ENCODE peak calls at places on chromosomes 12 and 14, in six cellular contexts. One of them, this sample, is unnamed. For H3K9me3 and H3K36me3, the result is how much of the 10 kb centered on the place peaks cover.

GRCh38 chr12:70418101-70418500 is 52.0 kb downstream of the KCNMB4 start:
- DNase-seq in lung: no peak
- DNase-seq in cardiac muscle cell: peak
- DNase-seq in Caco-2: no peak
- DNase-seq in hepatocyte: no peak
- DNase-seq in CD8-positive, alpha-beta memory T cell: no peak
- DNase-seq in this sample: no peak

GRCh38 chr14:104172880-104173279 is 34.5 kb downstream of the KIF26A start:
- DNase-seq in lung: no peak
- DNase-seq in cardiac muscle cell: no peak
- DNase-seq in Caco-2: no peak
- DNase-seq in hepatocyte: no peak
- DNase-seq in CD8-positive, alpha-beta memory T cell: no peak
- DNase-seq in this sample: no peak

GRCh38 chr12:54216580-54217308 is 28.0 kb upstream of the SMUG1 start:
- DNase-seq in lung: peak
- DNase-seq in cardiac muscle cell: peak
- DNase-seq in Caco-2: peak
- DNase-seq in hepatocyte: peak
- DNase-seq in CD8-positive, alpha-beta memory T cell: peak
- DNase-seq in this sample: peak

GRCh38 chr14:49868720-49869114 is 16.1 kb upstream of the NEMF start:
- DNase-seq in lung: no peak
- DNase-seq in cardiac muscle cell: no peak
- DNase-seq in Caco-2: no peak
- DNase-seq in hepatocyte: no peak
- DNase-seq in CD8-positive, alpha-beta memory T cell: no peak
- DNase-seq in this sample: no peak

GRCh38 chr14:80266930-80267329 is 55.6 kb upstream of the DIO2 start:
- DNase-seq in lung: no peak
- DNase-seq in cardiac muscle cell: no peak
- DNase-seq in Caco-2: no peak
- DNase-seq in hepatocyte: no peak
- DNase-seq in CD8-positive, alpha-beta memory T cell: no peak
- DNase-seq in this sample: no peak

GRCh38 chr12:47850153-47851084 is 30.7 kb upstream of the HDAC7 start:
- DNase-seq in lung: no peak
- DNase-seq in cardiac muscle cell: no peak
- DNase-seq in Caco-2: peak
- DNase-seq in hepatocyte: no peak
- DNase-seq in CD8-positive, alpha-beta memory T cell: no peak
- DNase-seq in this sample: no peak

GRCh38 chr14:37090026-37090425 is 82.4 kb downstream of the SLC25A21 start:
- DNase-seq in lung: no peak
- DNase-seq in cardiac muscle cell: no peak
- DNase-seq in Caco-2: no peak
- DNase-seq in hepatocyte: no peak
- DNase-seq in CD8-positive, alpha-beta memory T cell: no peak
- DNase-seq in this sample: no peak

GRCh38 chr14:100904307-100905019 is 941 bp upstream of the RTL1 start:
- DNase-seq in lung: peak
- DNase-seq in cardiac muscle cell: no peak
- DNase-seq in Caco-2: peak
- DNase-seq in hepatocyte: peak
- DNase-seq in CD8-positive, alpha-beta memory T cell: no peak
- DNase-seq in this sample: peak

GRCh38 chr14:69012251-69012953 is 33.3 kb upstream of the ACTN1 start:
- DNase-seq in lung: no peak
- DNase-seq in cardiac muscle cell: peak
- DNase-seq in Caco-2: no peak
- DNase-seq in hepatocyte: no peak
- DNase-seq in CD8-positive, alpha-beta memory T cell: no peak
- DNase-seq in this sample: no peak

GRCh38 chr14:32611752-32612151 is 282.7 kb downstream of the AKAP6 start:
- DNase-seq in lung: no peak
- DNase-seq in cardiac muscle cell: peak
- DNase-seq in Caco-2: no peak
- DNase-seq in hepatocyte: no peak
- DNase-seq in CD8-positive, alpha-beta memory T cell: no peak
- DNase-seq in this sample: no peak

GRCh38 chr12:21773263-21773741 is 1.2 kb downstream of the KCNJ8 start:
- DNase-seq in lung: peak
- DNase-seq in cardiac muscle cell: peak
- DNase-seq in Caco-2: peak
- DNase-seq in hepatocyte: peak
- DNase-seq in CD8-positive, alpha-beta memory T cell: no peak
- DNase-seq in this sample: peak

GRCh38 chr12:29073631-29074239 is 75.3 kb upstream of the FAR2 start:
- DNase-seq in lung: no peak
- DNase-seq in cardiac muscle cell: peak
- DNase-seq in Caco-2: peak
- DNase-seq in hepatocyte: peak
- DNase-seq in CD8-positive, alpha-beta memory T cell: no peak
- DNase-seq in this sample: peak

GRCh38 chr12:70646850-70647249 is 9.6 kb upstream of the PTPRB start:
- DNase-seq in lung: no peak
- DNase-seq in cardiac muscle cell: peak
- DNase-seq in Caco-2: no peak
- DNase-seq in hepatocyte: no peak
- DNase-seq in CD8-positive, alpha-beta memory T cell: no peak
- DNase-seq in this sample: no peak

GRCh38 chr12:52165096-52165855 is 26.5 kb downstream of the KRT80 start:
- DNase-seq in lung: no peak
- DNase-seq in cardiac muscle cell: no peak
- DNase-seq in Caco-2: no peak
- DNase-seq in hepatocyte: no peak
- DNase-seq in CD8-positive, alpha-beta memory T cell: no peak
- DNase-seq in this sample: no peak

GRCh38 chr12:78928200-78929074 is 63.9 kb downstream of the SYT1 start:
- DNase-seq in lung: no peak
- DNase-seq in cardiac muscle cell: peak
- DNase-seq in Caco-2: no peak
- DNase-seq in hepatocyte: no peak
- DNase-seq in CD8-positive, alpha-beta memory T cell: no peak
- DNase-seq in this sample: no peak

GRCh38 chr12:125346361-125346760 is 281.1 kb downstream of the AACS start:
- DNase-seq in lung: no peak
- DNase-seq in cardiac muscle cell: no peak
- DNase-seq in Caco-2: no peak
- DNase-seq in hepatocyte: no peak
- DNase-seq in CD8-positive, alpha-beta memory T cell: no peak
- DNase-seq in this sample: no peak

GRCh38 chr14:80216818-80217217 is 5.5 kb upstream of the DIO2 start:
- DNase-seq in lung: no peak
- DNase-seq in cardiac muscle cell: no peak
- DNase-seq in Caco-2: no peak
- DNase-seq in hepatocyte: no peak
- DNase-seq in CD8-positive, alpha-beta memory T cell: no peak
- DNase-seq in this sample: no peak

GRCh38 chr12:111102062-111102735 is 181.8 kb upstream of the MYL2 start:
- DNase-seq in lung: no peak
- DNase-seq in cardiac muscle cell: no peak
- DNase-seq in Caco-2: no peak
- DNase-seq in hepatocyte: no peak
- DNase-seq in CD8-positive, alpha-beta memory T cell: no peak
- DNase-seq in this sample: no peak

GRCh38 chr14:73700325-73700724 is 13.9 kb downstream of the PNMA1 start:
- DNase-seq in lung: no peak
- DNase-seq in cardiac muscle cell: no peak
- DNase-seq in Caco-2: no peak
- DNase-seq in hepatocyte: no peak
- DNase-seq in CD8-positive, alpha-beta memory T cell: no peak
- DNase-seq in this sample: no peak

GRCh38 chr14:95313707-95314106 is 6.0 kb downstream of the CLMN start:
- DNase-seq in lung: peak
- DNase-seq in cardiac muscle cell: peak
- DNase-seq in Caco-2: peak
- DNase-seq in hepatocyte: peak
- DNase-seq in CD8-positive, alpha-beta memory T cell: no peak
- DNase-seq in this sample: peak

GRCh38 chr14:95311752-95312151 is 8.0 kb downstream of the CLMN start:
- DNase-seq in lung: no peak
- DNase-seq in cardiac muscle cell: peak
- DNase-seq in Caco-2: no peak
- DNase-seq in hepatocyte: no peak
- DNase-seq in CD8-positive, alpha-beta memory T cell: no peak
- DNase-seq in this sample: no peak

GRCh38 chr14:95315156-95315555 is 4.6 kb downstream of the CLMN start:
- DNase-seq in lung: no peak
- DNase-seq in cardiac muscle cell: no peak
- DNase-seq in Caco-2: no peak
- DNase-seq in hepatocyte: no peak
- DNase-seq in CD8-positive, alpha-beta memory T cell: no peak
- DNase-seq in this sample: no peak

GRCh38 chr14:95314609-95315008 is 5.1 kb downstream of the CLMN start:
- DNase-seq in lung: no peak
- DNase-seq in cardiac muscle cell: peak
- DNase-seq in Caco-2: no peak
- DNase-seq in hepatocyte: peak
- DNase-seq in CD8-positive, alpha-beta memory T cell: no peak
- DNase-seq in this sample: peak

GRCh38 chr14:95313246-95313645 is 6.5 kb downstream of the CLMN start:
- DNase-seq in lung: no peak
- DNase-seq in cardiac muscle cell: no peak
- DNase-seq in Caco-2: no peak
- DNase-seq in hepatocyte: no peak
- DNase-seq in CD8-positive, alpha-beta memory T cell: no peak
- DNase-seq in this sample: no peak
- H3K4me3 ChIP-seq in lung: no peak
- H3K4me3 ChIP-seq in cardiac muscle cell: no peak
- H3K4me3 ChIP-seq in Caco-2: no peak
- H3K4me3 ChIP-seq in hepatocyte: no peak
- H3K4me3 ChIP-seq in CD8-positive, alpha-beta memory T cell: no peak
- H3K4me3 ChIP-seq in this sample: no peak

GRCh38 chr12:132953163-132953425 is 3.0 kb downstream of the ZNF605 start:
- DNase-seq in lung: no peak
- DNase-seq in cardiac muscle cell: no peak
- DNase-seq in Caco-2: no peak
- DNase-seq in hepatocyte: no peak
- DNase-seq in CD8-positive, alpha-beta memory T cell: no peak
- DNase-seq in this sample: no peak

GRCh38 chr12:132953771-132954170 is 2.3 kb downstream of the ZNF605 start:
- DNase-seq in lung: no peak
- DNase-seq in cardiac muscle cell: no peak
- DNase-seq in Caco-2: no peak
- DNase-seq in hepatocyte: no peak
- DNase-seq in CD8-positive, alpha-beta memory T cell: no peak
- DNase-seq in this sample: no peak

GRCh38 chr12:132954471-132955048 is 1.5 kb downstream of the ZNF605 start:
- DNase-seq in lung: no peak
- DNase-seq in cardiac muscle cell: no peak
- DNase-seq in Caco-2: no peak
- DNase-seq in hepatocyte: no peak
- DNase-seq in CD8-positive, alpha-beta memory T cell: no peak
- DNase-seq in this sample: no peak

GRCh38 chr12:132955094-132955932 is 793 bp downstream of the ZNF605 start:
- DNase-seq in lung: peak
- DNase-seq in cardiac muscle cell: peak
- DNase-seq in Caco-2: no peak
- DNase-seq in hepatocyte: peak
- DNase-seq in CD8-positive, alpha-beta memory T cell: no peak
- DNase-seq in this sample: peak

DNA sequence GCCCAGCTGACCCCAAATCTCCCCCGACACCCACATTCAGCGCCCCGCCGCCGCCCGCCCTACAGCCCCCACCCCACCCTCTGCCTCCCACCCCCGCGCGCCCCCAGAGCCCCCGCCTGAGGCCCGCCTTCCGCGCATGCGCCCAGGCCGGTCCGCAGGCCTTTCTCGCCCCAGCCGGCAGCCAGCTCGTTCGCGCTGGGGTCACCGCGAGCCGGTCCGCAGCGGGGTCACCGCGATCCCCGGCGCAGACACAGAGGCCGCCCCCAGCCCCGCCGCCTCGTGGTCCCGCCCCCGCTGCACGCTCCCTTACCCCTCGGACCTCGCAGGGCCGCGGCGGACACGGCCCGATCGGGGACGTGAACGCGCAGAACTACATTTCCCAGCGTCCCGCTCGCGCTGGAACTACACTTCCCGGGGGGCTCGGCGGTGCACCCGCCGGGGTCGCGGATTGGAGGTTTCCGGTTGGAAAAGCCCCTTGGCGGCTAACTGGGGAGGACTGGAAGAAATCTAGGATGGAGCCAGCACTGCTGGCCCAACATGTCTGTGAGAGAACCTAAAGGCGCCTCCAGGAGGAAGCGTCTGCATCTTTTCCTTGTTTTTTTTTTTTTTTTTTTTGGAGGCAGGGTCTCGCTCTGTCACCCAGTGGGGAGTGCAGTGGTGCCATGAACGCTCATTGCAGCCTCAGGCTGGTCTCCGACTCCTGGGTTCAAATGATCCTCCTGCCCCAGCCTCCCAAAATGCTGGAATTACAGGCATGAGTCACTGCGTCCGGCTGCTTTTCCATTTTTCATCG is at the start of gene ZNF605:
- DNase-seq in lung: peak
- DNase-seq in cardiac muscle cell: peak
- DNase-seq in Caco-2: peak
- DNase-seq in hepatocyte: peak
- DNase-seq in CD8-positive, alpha-beta memory T cell: peak
- DNase-seq in this sample: peak
- H3K9me3 ChIP-seq in lung: under half
- H3K9me3 ChIP-seq in cardiac muscle cell: under half
- H3K9me3 ChIP-seq in Caco-2: under half
- H3K9me3 ChIP-seq in hepatocyte: under half
- H3K9me3 ChIP-seq in CD8-positive, alpha-beta memory T cell: under half
- H3K9me3 ChIP-seq in this sample: under half

GRCh38 chr12:53213348-53213747 is 6.3 kb upstream of the ITGB7 start:
- DNase-seq in lung: peak
- DNase-seq in cardiac muscle cell: peak
- DNase-seq in Caco-2: peak
- DNase-seq in hepatocyte: peak
- DNase-seq in CD8-positive, alpha-beta memory T cell: peak
- DNase-seq in this sample: peak
- H3K36me3 ChIP-seq in lung: under half
- H3K36me3 ChIP-seq in cardiac muscle cell: under half
- H3K36me3 ChIP-seq in Caco-2: under half
- H3K36me3 ChIP-seq in hepatocyte: under half
- H3K36me3 ChIP-seq in CD8-positive, alpha-beta memory T cell: under half
- H3K36me3 ChIP-seq in this sample: under half

DNA sequence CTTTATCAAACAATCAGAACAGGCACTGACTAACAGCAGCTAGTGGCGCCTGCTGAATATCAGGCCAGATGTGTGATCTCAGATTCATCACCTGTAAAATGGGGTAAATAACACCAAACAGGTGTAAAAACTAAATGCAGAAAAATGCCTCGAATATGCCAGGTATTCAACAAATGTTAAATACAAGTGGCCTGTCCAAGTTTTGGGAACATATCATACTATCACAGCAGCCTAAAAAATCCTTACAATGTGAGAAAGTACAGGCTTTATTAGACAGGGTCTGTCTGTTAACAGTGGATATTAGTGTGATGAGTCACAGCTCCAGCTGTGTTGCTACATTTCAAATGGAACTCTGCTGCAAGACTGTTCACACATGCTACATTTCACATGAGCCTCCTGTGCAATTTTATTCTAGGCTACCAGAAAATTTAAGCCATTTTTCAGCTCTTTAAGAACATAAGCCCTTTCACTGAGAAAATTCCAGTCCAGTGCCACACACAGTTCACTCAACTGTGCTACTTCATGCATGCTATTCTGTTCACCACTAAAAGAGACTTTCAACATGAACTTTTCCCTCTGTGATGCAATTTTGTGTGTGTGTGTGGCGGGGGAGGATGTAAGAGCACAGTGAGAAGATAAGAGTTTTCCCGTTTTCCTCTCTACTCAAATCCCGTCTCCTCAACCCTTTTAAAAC is 56.7 kb downstream of the MSRB3 start:
- DNase-seq in lung: no peak
- DNase-seq in cardiac muscle cell: peak
- DNase-seq in Caco-2: peak
- DNase-seq in hepatocyte: peak
- DNase-seq in CD8-positive, alpha-beta memory T cell: no peak
- DNase-seq in this sample: peak
- H3K4me3 ChIP-seq in lung: no peak
- H3K4me3 ChIP-seq in cardiac muscle cell: no peak
- H3K4me3 ChIP-seq in Caco-2: no peak
- H3K4me3 ChIP-seq in hepatocyte: no peak
- H3K4me3 ChIP-seq in CD8-positive, alpha-beta memory T cell: no peak
- H3K4me3 ChIP-seq in this sample: no peak

This sample was measured in MG63.